ENCODE peak calls at places on chromosomes 7 and 10, in nine cellular contexts. Y is NCI-H69; X is breast epithelium; Z is HCT116; F is activated CD4-positive, alpha-beta T cell treated with anti-CD3 and anti-CD28 coated beads, Interleukin-2, amount 50 U/mL, for 24 hours; A is substantia nigra; T is psoas muscle; Q is fibroblast of pulmonary artery; S is Right ventricle myocardium inferior. O is an unnamed sample.

GRCh38 chr10:43255644-43256431 is 11.0 kb downstream of the RASGEF1A start:
- DNase-seq in Q (peak; percentile 14), X (peak; percentile 50), Y (peak; percentile 42), Z (peak; percentile 21), A (no peak), F (no peak), S (no peak), T (no peak), O (peak; percentile 26)

GRCh38 chr10:68137174-68137573 is 27.9 kb downstream of the MYPN start:
- DNase-seq in A (no peak), S (no peak), Y (no peak), Z (no peak), Q (no peak), X (no peak), T (no peak), F (no peak), O (no peak)

GRCh38 chr10:101095550-101096213 is 33.9 kb downstream of the KAZALD1 start:
- DNase-seq in X (peak; percentile 73), S (no peak), T (peak; percentile 60), Q (peak; percentile 64), Z (peak; percentile 94), F (peak; percentile 55), Y (peak; percentile 85), A (no peak), O (peak; percentile 60)

GRCh38 chr7:31080112-31080511 is 28.0 kb downstream of the ADCYAP1R1 start:
- DNase-seq in Z (no peak), Q (no peak), X (no peak), A (no peak), S (no peak), T (no peak), F (no peak), Y (no peak), O (no peak)

GRCh38 chr10:108141064-108141463 is 976.6 kb upstream of the SORCS1 start:
- DNase-seq in F (no peak), Y (no peak), X (no peak), S (no peak), Q (no peak), Z (no peak), T (no peak), A (no peak), O (no peak)

GRCh38 chr7:36276428-36277246 is 113.0 kb upstream of the ANLN start:
- DNase-seq in X (no peak), T (no peak), Q (no peak), Y (no peak), F (no peak), A (no peak), S (no peak), Z (no peak), O (no peak)

GRCh38 chr7:78510580-78511188 is 712.1 kb downstream of the PHTF2 start:
- DNase-seq in T (no peak), Y (peak; percentile 93), F (no peak), S (no peak), A (peak; percentile 67), Z (peak; percentile 8), Q (peak; percentile 53), X (no peak), O (peak; percentile 41)

GRCh38 chr10:17216217-17216900 is 11.7 kb upstream of the VIM start:
- DNase-seq in X (no peak), Y (no peak), T (no peak), Z (peak; percentile 93), F (peak; percentile 39), A (no peak), S (no peak), Q (peak; percentile 99), O (peak; percentile 100)

GRCh38 chr10:129140861-129141260 is 326.2 kb upstream of the MGMT start:
- DNase-seq in F (no peak), S (no peak), Q (no peak), A (no peak), Y (no peak), T (no peak), X (no peak), Z (no peak), O (no peak)

GRCh38 chr7:14836571-14837189 is 65.9 kb downstream of the DGKB start:
- DNase-seq in X (no peak), Q (peak; percentile 74), F (no peak), T (peak; percentile 54), A (no peak), S (peak; percentile 53), Y (peak; percentile 98), Z (peak; percentile 10), O (no peak)

GRCh38 chr10:46523119-46523880 is 33.2 kb downstream of the GPRIN2 start:
- DNase-seq in S (peak; percentile 64), A (no peak), T (no peak), Y (peak; percentile 18), X (peak; percentile 52), F (no peak), Z (peak; percentile 13), Q (peak; percentile 50), O (no peak)

GRCh38 chr7:87219545-87220025 is at the start of gene TMEM243:
- DNase-seq in Z (no peak), T (peak; percentile 85), Y (peak; percentile 93), A (peak; percentile 54), S (peak; percentile 92), Q (peak; percentile 73), F (peak; percentile 62), X (peak; percentile 77), O (peak; percentile 83)

GRCh38 chr10:92363498-92363897 is 72.5 kb downstream of the MARCHF5 start:
- DNase-seq in A (no peak), Y (no peak), T (no peak), F (no peak), X (no peak), Z (no peak), Q (no peak), S (no peak), O (no peak)

GRCh38 chr7:44101966-44102845 is 1.9 kb upstream of the AEBP1 start:
- DNase-seq in Y (no peak), F (no peak), T (peak; percentile 64), X (no peak), Z (no peak), Q (peak; percentile 47), A (no peak), S (peak; percentile 67), O (no peak)

GRCh38 chr7:87480386-87480785 is 4.9 kb upstream of the ABCB4 start:
- DNase-seq in Z (no peak), A (no peak), X (no peak), F (no peak), T (no peak), Y (no peak), S (no peak), Q (no peak), O (no peak)

GRCh38 chr10:98664329-98665042 is 217.8 kb upstream of the HPS1 start:
- DNase-seq in Y (peak; percentile 9), X (no peak), F (peak; percentile 10), S (no peak), Z (peak; percentile 47), Q (peak; percentile 48), A (no peak), T (no peak), O (peak; percentile 49)

GRCh38 chr7:42869131-42870020 is 42.5 kb downstream of the C7orf25 start:
- DNase-seq in S (no peak), Z (peak; percentile 10), X (no peak), F (peak; percentile 72), T (no peak), Q (no peak), Y (no peak), A (no peak), O (no peak)

GRCh38 chr7:28114056-28114455 is 66.5 kb downstream of the JAZF1 start:
- DNase-seq in F (no peak), S (no peak), X (no peak), A (no peak), Q (no peak), Z (no peak), T (no peak), Y (peak; percentile 87), O (no peak)

GRCh38 chr7:104971290-104972071 is 42.5 kb upstream of the KMT2E start:
- DNase-seq in T (no peak), F (no peak), Z (no peak), A (no peak), Y (peak; percentile 95), Q (peak; percentile 73), X (no peak), S (no peak), O (peak; percentile 39)

GRCh38 chr10:5479481-5480161 is 19.7 kb downstream of the CALML5 start:
- DNase-seq in A (no peak), Y (no peak), F (no peak), X (no peak), S (no peak), T (no peak), Z (no peak), Q (no peak), O (peak; percentile 59)

GRCh38 chr10:5861269-5862031 is 28.2 kb downstream of the ANKRD16 start:
- DNase-seq in A (no peak), Z (peak; percentile 78), T (no peak), Q (peak; percentile 68), X (no peak), F (no peak), S (no peak), Y (peak; percentile 1), O (peak; percentile 87)

GRCh38 chr7:77425151-77426051 is 9.3 kb upstream of the GSAP start:
- DNase-seq in Y (peak; percentile 57), F (no peak), A (peak; percentile 19), Q (peak; percentile 56), T (no peak), S (no peak), Z (peak; percentile 59), X (no peak), O (no peak)

GRCh38 chr7:100469227-100470044 is 5.4 kb upstream of the SPACDR start:
- DNase-seq in Y (peak; percentile 77), Z (no peak), A (peak; percentile 88), F (peak; percentile 73), T (peak; percentile 88), X (peak; percentile 88), Q (peak; percentile 79), S (peak; percentile 93), O (peak; percentile 84)